ENCODE peak calls at places on chromosomes 6 and 20, in eight cellular contexts. G, X, A, Z, K, D, S and T are unnamed samples.

GRCh38 chr20:52991783-52992182 is 19.6 kb downstream of the TSHZ2 start:
- DNase-seq in G (no peak), A (peak), S (peak), Z (no peak), D (no peak), X (no peak), K (no peak), T (no peak)

GRCh38 chr6:79453558-79454042 is 83.6 kb downstream of the LCA5 start:
- DNase-seq in S (no peak), A (peak), Z (no peak), D (no peak), K (no peak), X (no peak), G (no peak), T (peak)

GRCh38 chr6:11804706-11805105 is 26.1 kb upstream of the ADTRP start:
- DNase-seq in A (peak), D (no peak), G (no peak), S (no peak), Z (no peak), K (no peak), X (no peak), T (no peak)

GRCh38 chr6:12529364-12530019 is 187.1 kb upstream of the PHACTR1 start:
- DNase-seq in S (no peak), Z (no peak), X (no peak), A (no peak), D (no peak), K (no peak), G (no peak), T (no peak)

GRCh38 chr6:21596379-21597242 is 3.1 kb downstream of the SOX4 start:
- DNase-seq in D (peak), G (peak), Z (peak), S (no peak), K (peak), A (peak), X (peak), T (no peak)

GRCh38 chr6:89985744-89986493 is 91.7 kb downstream of the GJA10 start:
- DNase-seq in A (no peak), D (no peak), Z (no peak), X (no peak), G (no peak), K (peak), S (no peak), T (no peak)

GRCh38 chr20:44909872-44910689 is at the start of gene PABPC1L:
- DNase-seq in S (no peak), Z (peak), G (peak), A (peak), X (peak), K (peak), D (peak), T (no peak)

GRCh38 chr6:5107332-5107731 is 22.2 kb downstream of the PPP1R3G start:
- DNase-seq in X (no peak), A (no peak), Z (no peak), K (peak), G (no peak), D (no peak), S (no peak), T (no peak)

GRCh38 chr6:165704001-165704748 is 41.1 kb upstream of the PDE10A start:
- DNase-seq in G (no peak), X (no peak), D (no peak), K (no peak), A (no peak), S (no peak), Z (no peak), T (no peak)

GRCh38 chr20:5863040-5863811 is 87.1 kb downstream of the TRMT6 start:
- DNase-seq in S (no peak), A (peak), K (no peak), G (no peak), Z (peak), X (no peak), D (no peak), T (no peak)

GRCh38 chr6:113363866-113364265 is 493.3 kb upstream of the MARCKS start:
- DNase-seq in D (no peak), X (no peak), G (no peak), K (no peak), A (no peak), S (no peak), Z (no peak), T (no peak)

GRCh38 chr20:54479138-54479906 is 3.9 kb downstream of the DOK5 start:
- DNase-seq in S (no peak), A (no peak), Z (peak), G (no peak), K (no peak), X (no peak), D (no peak), T (no peak)

GRCh38 chr6:11290027-11290426 is 57.6 kb upstream of the NEDD9 start:
- DNase-seq in X (no peak), K (no peak), Z (no peak), D (no peak), A (no peak), G (no peak), S (no peak), T (no peak)

GRCh38 chr6:154382707-154383106 is 26.1 kb upstream of the IPCEF1 start:
- DNase-seq in A (no peak), D (no peak), G (no peak), Z (no peak), X (no peak), K (no peak), S (no peak), T (no peak)

GRCh38 chr6:157218371-157219198 is 104.7 kb downstream of the TMEM242 start:
- DNase-seq in G (no peak), Z (no peak), S (no peak), D (no peak), A (no peak), X (no peak), K (no peak), T (no peak)

GRCh38 chr6:89999154-89999553 is 104.9 kb downstream of the GJA10 start:
- DNase-seq in G (no peak), Z (peak), X (peak), K (peak), D (no peak), S (peak), A (peak), T (peak)

GRCh38 chr6:18081025-18081668 is 41.3 kb downstream of the NHLRC1 start:
- DNase-seq in D (no peak), K (no peak), A (no peak), G (no peak), X (no peak), Z (no peak), S (no peak), T (no peak)

GRCh38 chr6:85483861-85484260 is 34.0 kb downstream of the NT5E start:
- DNase-seq in K (no peak), A (no peak), Z (no peak), G (no peak), D (no peak), S (no peak), X (no peak), T (no peak)

GRCh38 chr6:167030222-167031072 is 31.2 kb downstream of the CEP43 start:
- DNase-seq in D (no peak), K (no peak), X (no peak), Z (no peak), A (no peak), G (no peak), S (no peak), T (no peak)

GRCh38 chr6:137772541-137773289 is 94.3 kb upstream of the TNFAIP3 start:
- DNase-seq in Z (no peak), D (no peak), G (no peak), S (peak), X (no peak), A (no peak), K (no peak), T (no peak)

GRCh38 chr6:28725890-28726348 is 197.9 kb downstream of the TRIM27 start:
- DNase-seq in S (peak), Z (peak), K (no peak), G (no peak), D (no peak), X (no peak), A (peak), T (no peak)

GRCh38 chr6:84422380-84422968 is 195.0 kb upstream of the CEP162 start:
- DNase-seq in X (no peak), D (no peak), A (peak), Z (peak), S (no peak), K (peak), G (no peak), T (no peak)

GRCh38 chr6:137715589-137716045 is 151.4 kb upstream of the TNFAIP3 start:
- DNase-seq in K (no peak), A (no peak), G (peak), X (no peak), D (no peak), S (no peak), Z (no peak), T (no peak)

GRCh38 chr20:38617011-38617829 is 15.6 kb downstream of the ARHGAP40 start:
- DNase-seq in A (peak), K (no peak), X (no peak), S (no peak), G (no peak), D (no peak), Z (no peak), T (peak)

GRCh38 chr6:33313105-33313708 is 671 bp downstream of the TAPBP start:
- DNase-seq in D (peak), A (peak), S (no peak), X (peak), G (peak), Z (peak), K (peak), T (no peak)

GRCh38 chr6:72946766-72947165 is 278.5 kb downstream of the KHDC1L start:
- DNase-seq in Z (no peak), S (no peak), X (no peak), D (no peak), K (no peak), G (no peak), A (no peak), T (no peak)

GRCh38 chr20:37349517-37350491 is 3.9 kb downstream of the SRC start:
- DNase-seq in A (no peak), K (no peak), X (peak), S (no peak), G (no peak), D (no peak), Z (peak), T (no peak)
- H3K27ac ChIP-seq in A (no peak), K (no peak), X (no peak), S (no peak), G (no peak), D (no peak), Z (peak), T (peak)

GRCh38 chr20:35497320-35497719 is 32.1 kb downstream of the C20orf173 start:
- DNase-seq in K (no peak), G (no peak), S (no peak), A (no peak), D (no peak), Z (no peak), X (no peak), T (no peak)
- H3K27ac ChIP-seq in K (no peak), G (no peak), S (peak), A (no peak), D (no peak), Z (no peak), X (no peak), T (no peak)

GRCh38 chr20:63686094-63686491 is 10.4 kb upstream of the TNFRSF6B start:
- DNase-seq in K (no peak), G (no peak), A (no peak), D (no peak), S (no peak), X (no peak), Z (no peak), T (no peak)

GRCh38 chr20:63688234-63689045 is 8.0 kb upstream of the TNFRSF6B start:
- DNase-seq in X (no peak), S (no peak), K (peak), A (no peak), Z (no peak), G (no peak), D (no peak), T (no peak)

GRCh38 chr20:63685269-63686026 is 11.0 kb upstream of the TNFRSF6B start:
- DNase-seq in K (no peak), Z (no peak), X (no peak), S (no peak), A (no peak), D (no peak), G (no peak), T (no peak)

GRCh38 chr20:63687419-63688233 is 8.8 kb upstream of the TNFRSF6B start:
- DNase-seq in K (no peak), X (no peak), S (no peak), D (no peak), A (no peak), Z (no peak), G (no peak), T (no peak)

DNA sequence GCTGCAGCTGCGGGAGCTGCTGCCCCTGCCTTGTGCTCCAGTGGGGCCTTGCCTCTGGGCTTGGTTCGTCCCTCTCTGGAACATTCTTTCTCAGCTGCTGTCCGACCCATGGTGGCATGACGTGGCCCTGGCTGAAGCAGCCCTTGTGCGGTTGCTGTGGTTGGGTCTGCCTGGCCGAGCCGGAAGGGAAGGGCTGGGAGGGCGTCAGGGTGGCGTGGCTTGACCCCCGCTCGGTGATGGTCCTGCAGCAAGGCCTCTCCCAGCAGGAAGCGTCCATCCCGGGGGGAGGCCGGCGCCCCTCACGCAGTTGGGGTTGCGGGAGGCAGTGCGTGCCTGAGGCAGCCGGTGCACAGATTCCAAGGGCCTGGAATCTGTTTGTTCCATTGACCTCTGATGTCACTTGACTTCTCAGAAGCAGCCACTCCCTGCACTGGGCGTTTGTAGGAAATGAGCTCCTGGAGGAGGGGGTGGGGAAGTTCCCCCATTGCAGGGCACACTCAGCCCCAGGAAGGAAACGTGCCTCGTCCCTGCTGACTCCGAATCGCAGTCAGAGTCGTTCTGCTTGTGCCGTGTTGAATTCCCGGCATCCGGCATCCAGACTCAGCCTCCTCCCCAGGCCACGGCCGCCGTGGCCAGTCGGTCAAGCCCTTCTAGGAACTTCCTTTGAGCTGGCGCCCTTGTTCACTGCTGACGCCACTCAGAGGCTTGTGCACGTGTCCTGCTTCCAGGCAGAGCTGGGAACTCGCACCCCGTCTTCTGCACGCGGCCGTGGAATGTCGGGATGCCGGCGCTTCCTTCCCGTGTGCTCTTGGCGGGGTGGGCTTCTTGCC is 9.7 kb upstream of the TNFRSF6B start:
- DNase-seq in K (peak), D (no peak), X (peak), A (no peak), S (peak), G (no peak), Z (no peak), T (no peak)
- H3K27ac ChIP-seq in K (peak), D (peak), X (peak), A (no peak), S (peak), G (no peak), Z (no peak), T (no peak)

GRCh38 chr20:1225729-1226313 is at the start of gene RAD21L1:
- DNase-seq in A (peak), K (peak), X (peak), D (peak), S (peak), Z (peak), G (peak), T (peak)

GRCh38 chr20:1227121-1227582 is 1.3 kb downstream of the RAD21L1 start:
- DNase-seq in S (no peak), A (no peak), G (no peak), D (no peak), Z (no peak), X (no peak), K (no peak), T (no peak)

GRCh38 chr20:1224205-1224604 is 1.6 kb upstream of the RAD21L1 start:
- DNase-seq in K (no peak), X (no peak), Z (no peak), A (no peak), G (no peak), D (no peak), S (no peak), T (no peak)

GRCh38 chr20:1229541-1229940 is 3.7 kb downstream of the RAD21L1 start:
- DNase-seq in G (no peak), X (no peak), K (no peak), A (no peak), Z (no peak), D (no peak), S (no peak), T (no peak)

DNA sequence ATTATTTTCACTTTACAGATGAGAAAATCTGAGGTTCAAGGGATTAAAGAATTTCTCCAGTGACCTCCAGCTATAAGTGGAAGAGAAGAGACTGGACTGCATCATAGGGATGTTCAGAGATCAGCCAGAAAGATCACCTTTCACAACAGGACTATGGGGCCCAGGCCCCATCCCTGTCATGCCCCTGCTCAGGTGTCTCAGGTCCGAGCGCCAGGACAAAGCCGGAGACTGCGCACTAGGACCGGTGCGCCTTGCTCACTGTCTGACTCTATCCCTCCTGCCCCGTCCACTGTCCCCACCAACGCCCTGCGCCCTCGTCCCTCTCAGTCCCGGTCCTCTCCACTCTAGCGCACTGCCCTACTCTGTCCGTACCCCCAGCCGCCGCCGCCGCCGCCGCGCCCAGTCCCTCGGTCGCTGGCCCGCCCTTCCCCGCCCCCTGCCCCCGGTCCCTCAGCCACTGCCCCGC is 548 bp upstream of the RAD21L1 start:
- DNase-seq in X (no peak), S (no peak), K (no peak), Z (no peak), A (no peak), D (no peak), G (no peak), T (no peak)
- H3K27ac ChIP-seq in X (no peak), S (peak), K (no peak), Z (no peak), A (no peak), D (no peak), G (no peak), T (no peak)

GRCh38 chr6:3457710-3458605 is 1.1 kb upstream of the SLC22A23 start:
- DNase-seq in G (peak), X (no peak), D (no peak), Z (peak), K (peak), A (no peak), S (no peak), T (no peak)

GRCh38 chr6:3456794-3457709 is at the start of gene SLC22A23:
- DNase-seq in D (peak), A (peak), G (peak), S (no peak), Z (peak), K (peak), X (peak), T (no peak)

GRCh38 chr6:3455490-3456394 is 1.1 kb downstream of the SLC22A23 start:
- DNase-seq in Z (no peak), G (peak), X (peak), K (peak), S (no peak), A (peak), D (no peak), T (no peak)

GRCh38 chr6:3455121-3455489 is 1.7 kb downstream of the SLC22A23 start:
- DNase-seq in D (no peak), A (peak), X (no peak), G (peak), Z (no peak), S (no peak), K (no peak), T (no peak)

DNA sequence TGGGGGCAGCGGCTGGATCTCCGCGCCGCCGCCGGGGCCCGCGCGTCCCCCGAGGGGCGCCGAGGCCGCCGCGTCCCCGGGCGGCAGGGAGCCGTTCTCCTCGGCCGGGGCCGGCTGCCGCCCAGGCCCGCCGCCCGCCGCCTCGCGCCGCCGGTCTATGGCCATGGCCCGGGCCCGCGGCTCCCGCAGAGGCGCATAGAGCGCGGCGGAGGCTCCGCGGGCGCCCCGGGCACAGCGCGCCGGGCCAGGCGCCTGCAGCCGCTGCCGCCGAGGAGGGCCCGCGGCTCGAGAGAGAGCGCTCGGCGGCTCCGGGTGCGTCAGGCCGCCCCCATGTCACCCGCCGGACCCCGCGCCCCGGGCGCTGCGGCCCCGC is 469 bp downstream of the SLC22A23 start:
- DNase-seq in S (no peak), K (no peak), X (no peak), A (no peak), D (no peak), Z (no peak), G (no peak), T (no peak)
- H3K27ac ChIP-seq in S (peak), K (no peak), X (no peak), A (peak), D (no peak), Z (no peak), G (no peak), T (peak)

DNA sequence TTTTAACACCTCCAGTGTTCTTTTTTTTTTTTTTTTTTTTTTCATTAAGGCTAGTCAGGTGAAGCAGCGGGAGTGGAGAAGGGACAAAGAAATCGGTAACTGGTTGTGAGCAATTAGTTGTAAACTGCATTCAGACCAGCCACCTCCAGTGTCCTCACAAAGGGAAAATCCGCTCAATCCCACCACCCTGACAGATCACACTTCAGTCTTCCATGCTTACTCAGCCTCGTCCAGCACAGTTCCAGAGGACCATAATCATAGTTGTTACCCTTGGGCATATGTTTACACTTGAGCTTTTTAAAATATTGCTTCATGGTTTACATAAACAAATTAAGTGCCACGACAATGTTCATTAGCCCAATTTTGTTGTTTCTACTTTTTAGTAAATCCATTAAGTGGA is 10.2 kb downstream of the DYNLRB1 start:
- DNase-seq in S (no peak), K (no peak), Z (no peak), G (no peak), D (no peak), A (no peak), X (no peak), T (no peak)
- H3K27ac ChIP-seq in S (peak), K (no peak), Z (no peak), G (no peak), D (peak), A (peak), X (peak), T (peak)

GRCh38 chr6:39886871-39887270 is 47.4 kb downstream of the MOCS1 start:
- DNase-seq in X (no peak), D (no peak), S (no peak), K (no peak), Z (no peak), A (no peak), G (no peak), T (no peak)
- H3K27ac ChIP-seq in X (no peak), D (no peak), S (peak), K (no peak), Z (no peak), A (no peak), G (no peak), T (no peak)